ENCODE peak calls at places on chromosomes 1 and 21, in nine cellular contexts. L is psoas muscle, K is left lung, G is uterus, T is right cardiac atrium, U is epithelial cell of esophagus, Y is coronary artery, S is AG09309, B is astrocyte of the spinal cord. X is an unnamed sample.

GRCh38 chr1:225977937-225978748 is 21.0 kb downstream of the SDE2 start:
- DNase-seq in L (no peak), K (peak), G (no peak), T (no peak), U (no peak), Y (no peak), S (no peak), B (no peak), X (no peak)

GRCh38 chr21:41164981-41165650 is 2.8 kb upstream of the BACE2 start:
- DNase-seq in L (peak), K (no peak), G (peak), T (no peak), U (peak), Y (no peak), S (no peak), B (no peak), X (no peak)

GRCh38 chr1:65681101-65681500 is 111.6 kb upstream of the PDE4B start:
- DNase-seq in L (no peak), K (no peak), G (no peak), T (no peak), U (peak), Y (no peak), S (no peak), B (peak), X (peak)

GRCh38 chr1:157154940-157155514 is 16.8 kb upstream of the ETV3 start:
- DNase-seq in L (peak), K (peak), G (peak), T (peak), U (peak), Y (no peak), S (no peak), B (peak), X (no peak)

GRCh38 chr1:181131255-181131901 is 42.9 kb downstream of the IER5 start:
- DNase-seq in L (no peak), K (no peak), G (no peak), T (no peak), U (no peak), Y (no peak), S (no peak), B (no peak), X (no peak)

GRCh38 chr1:61588736-61589381 is 136.1 kb downstream of the TM2D1 start:
- DNase-seq in L (peak), K (peak), G (peak), T (peak), U (peak), Y (no peak), S (no peak), B (peak), X (peak)

GRCh38 chr1:245880754-245881403 is 626.2 kb downstream of the SMYD3 start:
- DNase-seq in L (no peak), K (no peak), G (no peak), T (no peak), U (peak), Y (no peak), S (peak), B (peak), X (peak)

GRCh38 chr21:45466330-45467220 is 61.6 kb downstream of the COL18A1 start:
- DNase-seq in L (peak), K (no peak), G (no peak), T (peak), U (no peak), Y (no peak), S (no peak), B (no peak), X (no peak)

GRCh38 chr1:192914696-192915095 is 105.9 kb downstream of the RGS2 start:
- DNase-seq in L (no peak), K (no peak), G (no peak), T (no peak), U (no peak), Y (no peak), S (no peak), B (no peak), X (no peak)

GRCh38 chr21:27201197-27201596 is 234.3 kb upstream of the ADAMTS5 start:
- DNase-seq in L (no peak), K (no peak), G (no peak), T (no peak), U (no peak), Y (no peak), S (no peak), B (peak), X (peak)

GRCh38 chr1:197130677-197131304 is 15.7 kb downstream of the ASPM start:
- DNase-seq in L (no peak), K (no peak), G (no peak), T (no peak), U (peak), Y (no peak), S (no peak), B (peak), X (peak)

GRCh38 chr1:40650075-40650474 is 15.4 kb downstream of the RIMS3 start:
- DNase-seq in L (no peak), K (no peak), G (no peak), T (no peak), U (peak), Y (no peak), S (no peak), B (no peak), X (no peak)

GRCh38 chr1:158992787-158993312 is 16.9 kb upstream of the IFI16 start:
- DNase-seq in L (no peak), K (no peak), G (no peak), T (no peak), U (no peak), Y (no peak), S (no peak), B (no peak), X (no peak)

GRCh38 chr21:42836767-42837301 is 42.5 kb downstream of the WDR4 start:
- DNase-seq in L (no peak), K (no peak), G (peak), T (no peak), U (no peak), Y (peak), S (no peak), B (no peak), X (no peak)

GRCh38 chr1:38872401-38873026 is 634 bp downstream of the MYCBP start:
- DNase-seq in L (peak), K (no peak), G (no peak), T (no peak), U (peak), Y (no peak), S (no peak), B (peak), X (peak)

GRCh38 chr1:69191280-69191679 is 376.4 kb upstream of the LRRC7 start:
- DNase-seq in L (no peak), K (no peak), G (no peak), T (no peak), U (no peak), Y (no peak), S (no peak), B (no peak), X (no peak)

GRCh38 chr1:57623039-57623790 is 199.4 kb upstream of the DAB1 start:
- DNase-seq in L (peak), K (no peak), G (no peak), T (peak), U (no peak), Y (no peak), S (no peak), B (peak), X (peak)

GRCh38 chr1:40769815-40770214 is 13.8 kb upstream of the KCNQ4 start:
- DNase-seq in L (peak), K (no peak), G (no peak), T (no peak), U (peak), Y (peak), S (no peak), B (no peak), X (no peak)

GRCh38 chr1:57910331-57910730 is 486.5 kb upstream of the DAB1 start:
- DNase-seq in L (no peak), K (no peak), G (no peak), T (no peak), U (no peak), Y (no peak), S (no peak), B (no peak), X (no peak)

GRCh38 chr1:14027099-14027498 is 327.1 kb downstream of the PRDM2 start:
- DNase-seq in L (no peak), K (no peak), G (no peak), T (no peak), U (no peak), Y (no peak), S (no peak), B (no peak), X (no peak)

GRCh38 chr1:216929870-216930582 is 206.8 kb upstream of the ESRRG start:
- DNase-seq in L (no peak), K (no peak), G (no peak), T (no peak), U (peak), Y (no peak), S (no peak), B (peak), X (no peak)

GRCh38 chr1:152513081-152513480 is 1.2 kb upstream of the CRCT1 start:
- DNase-seq in L (no peak), K (no peak), G (no peak), T (no peak), U (peak), Y (no peak), S (no peak), B (no peak), X (no peak)

GRCh38 chr1:6580588-6581270 is 935 bp downstream of the ZBTB48 start:
- DNase-seq in L (no peak), K (no peak), G (no peak), T (peak), U (no peak), Y (no peak), S (no peak), B (no peak), X (peak)

GRCh38 chr1:57252597-57253306 is 171.1 kb downstream of the DAB1 start:
- DNase-seq in L (no peak), K (no peak), G (no peak), T (no peak), U (peak), Y (no peak), S (no peak), B (no peak), X (no peak)

GRCh38 chr21:34046917-34047316 is 26.5 kb upstream of the MRPS6 start:
- DNase-seq in L (no peak), K (no peak), G (no peak), T (no peak), U (no peak), Y (no peak), S (no peak), B (no peak), X (no peak)

GRCh38 chr21:25934130-25934529 is 199.4 kb downstream of the GABPA start:
- DNase-seq in L (no peak), K (no peak), G (no peak), T (no peak), U (no peak), Y (no peak), S (no peak), B (peak), X (no peak)

GRCh38 chr1:162197615-162198497 is 128.4 kb downstream of the NOS1AP start:
- DNase-seq in L (no peak), K (no peak), G (no peak), T (no peak), U (peak), Y (no peak), S (no peak), B (no peak), X (no peak)

GRCh38 chr1:56798053-56798471 is 21.1 kb downstream of the FYB2 start:
- DNase-seq in L (no peak), K (no peak), G (no peak), T (no peak), U (peak), Y (no peak), S (no peak), B (peak), X (peak)

GRCh38 chr1:104064391-104064790 is 314.7 kb downstream of the AMY1C start:
- DNase-seq in L (no peak), K (no peak), G (no peak), T (no peak), U (peak), Y (no peak), S (no peak), B (peak), X (no peak)

GRCh38 chr1:37307907-37308570 is 166.3 kb upstream of the ZC3H12A start:
- DNase-seq in L (no peak), K (no peak), G (no peak), T (no peak), U (no peak), Y (no peak), S (no peak), B (no peak), X (no peak)

GRCh38 chr1:234961468-234962339 is 166.9 kb downstream of the TOMM20 start:
- DNase-seq in L (no peak), K (no peak), G (no peak), T (peak), U (no peak), Y (peak), S (peak), B (peak), X (peak)

GRCh38 chr21:44986471-44987291 is 46.9 kb downstream of the SLX9 start:
- DNase-seq in L (peak), K (peak), G (peak), T (peak), U (no peak), Y (no peak), S (no peak), B (no peak), X (no peak)

GRCh38 chr1:190737191-190737590 is 259.5 kb upstream of the BRINP3 start:
- DNase-seq in L (no peak), K (no peak), G (no peak), T (no peak), U (no peak), Y (no peak), S (no peak), B (no peak), X (no peak)

GRCh38 chr1:50750021-50750619 is 209.9 kb downstream of the FAF1 start:
- DNase-seq in L (no peak), K (no peak), G (no peak), T (no peak), U (peak), Y (no peak), S (no peak), B (peak), X (peak)

GRCh38 chr1:205267306-205267902 is 39.7 kb downstream of the TMCC2 start:
- DNase-seq in L (no peak), K (no peak), G (no peak), T (no peak), U (no peak), Y (no peak), S (no peak), B (no peak), X (no peak)
- H3K4me3 ChIP-seq in L (no peak), K (no peak), G (no peak), T (no peak), U (no peak), Y (no peak), S (no peak), B (no peak), X (no peak)

GRCh38 chr1:201395936-201396335 is 3.2 kb downstream of the LAD1 start:
- DNase-seq in L (no peak), K (no peak), G (no peak), T (no peak), U (no peak), Y (no peak), S (no peak), B (no peak), X (no peak)
- H3K4me3 ChIP-seq in L (no peak), K (no peak), G (no peak), T (no peak), U (peak), Y (no peak), S (no peak), B (no peak), X (no peak)

DNA sequence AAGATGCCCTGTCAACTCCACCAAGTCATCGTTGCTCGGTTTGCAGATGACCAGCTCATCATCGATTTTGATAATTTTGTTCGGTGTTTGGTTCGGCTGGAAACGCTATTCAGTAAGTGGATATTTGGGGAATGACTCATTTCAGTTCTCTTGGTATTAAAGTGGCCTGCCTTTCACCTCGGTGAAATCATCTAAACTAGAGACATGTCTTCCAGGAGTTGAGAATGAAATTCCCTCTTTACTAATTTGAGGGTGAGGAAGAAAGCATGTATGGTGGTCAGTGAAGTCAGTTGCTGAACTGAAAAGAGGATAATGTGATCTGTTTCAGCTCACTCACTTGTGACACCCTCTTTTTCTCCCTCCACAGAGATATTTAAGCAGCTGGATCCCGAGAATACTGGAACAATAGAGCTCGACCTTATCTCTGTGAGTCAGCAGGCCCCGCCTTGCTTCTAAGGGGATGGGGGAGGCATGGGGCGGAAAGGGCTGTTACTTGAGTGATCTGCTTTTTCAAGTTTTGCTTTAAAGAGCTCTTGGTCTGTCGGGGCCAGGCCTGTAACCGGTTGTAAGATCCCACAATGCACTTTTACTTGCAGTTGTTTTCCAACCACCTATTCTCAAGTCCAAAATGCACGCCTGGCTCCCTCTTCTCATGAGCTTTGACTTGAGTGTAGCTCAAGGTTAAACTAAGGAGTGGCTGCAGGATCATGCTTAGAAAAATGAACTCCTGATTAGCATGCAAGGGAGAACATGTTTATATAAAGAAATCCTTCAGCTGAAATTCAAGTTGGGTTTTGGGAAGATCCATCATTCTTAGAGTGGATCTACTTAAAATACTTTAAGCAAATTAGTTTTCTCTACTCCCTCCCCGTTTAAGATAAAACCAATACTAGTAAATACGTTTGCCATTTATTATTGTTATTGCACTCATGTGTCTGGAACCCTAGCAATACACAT is 59.8 kb downstream of the CAPN2 start:
- DNase-seq in L (no peak), K (peak), G (peak), T (peak), U (peak), Y (no peak), S (peak), B (peak), X (peak)
- H3K4me3 ChIP-seq in L (no peak), K (no peak), G (no peak), T (no peak), U (no peak), Y (peak), S (no peak), B (no peak), X (peak)

GRCh38 chr1:30083800-30084464 is 639.5 kb downstream of the MATN1 start:
- DNase-seq in L (no peak), K (no peak), G (no peak), T (no peak), U (peak), Y (no peak), S (peak), B (peak), X (peak)
- H3K4me3 ChIP-seq in L (no peak), K (no peak), G (no peak), T (no peak), U (no peak), Y (peak), S (no peak), B (no peak), X (no peak)